ENCODE peak calls at places on chromosomes 6 and 20, in four cellular contexts. A is bronchial epithelial cell, F is H4, E is posterior vena cava. R is an unnamed sample.
A peak's percentile ranks its signal among the peaks of the same experiment; 100 is the strongest.

GRCh38 chr6:3585320-3585935 is 128.6 kb upstream of the SLC22A23 start:
- DNase-seq in A (peak; percentile 98), F (peak; percentile 38), E (no peak), R (no peak)

GRCh38 chr6:7463785-7464184 is 74.2 kb downstream of the RIOK1 start:
- DNase-seq in E (no peak), F (no peak), A (peak; percentile 76), R (no peak)

GRCh38 chr20:47146703-47147102 is 209.8 kb downstream of the ZMYND8 start:
- DNase-seq in F (peak; percentile 54), E (no peak), A (no peak), R (no peak)

GRCh38 chr6:37170273-37171140 is 555 bp downstream of the PIM1 start:
- DNase-seq in F (peak; percentile 35), E (peak; percentile 88), A (no peak), R (peak; percentile 45)

GRCh38 chr20:35368616-35369423 is 43.0 kb downstream of the UQCC1 start:
- DNase-seq in E (no peak), A (no peak), F (no peak), R (no peak)

GRCh38 chr6:148332088-148332487 is 10.6 kb upstream of the SASH1 start:
- DNase-seq in A (peak; percentile 33), E (no peak), F (no peak), R (no peak)

GRCh38 chr6:33481192-33481591 is 26.8 kb downstream of the ZBTB9 start:
- DNase-seq in E (no peak), A (peak; percentile 9), F (no peak), R (no peak)

GRCh38 chr6:83917001-83917400 is 57.5 kb downstream of the CYB5R4 start:
- DNase-seq in A (no peak), F (no peak), E (no peak), R (no peak)

GRCh38 chr20:21518292-21518991 is 4.6 kb upstream of the NKX2-2 start:
- DNase-seq in E (no peak), F (no peak), A (no peak), R (no peak)

GRCh38 chr20:41308726-41309413 is 8.7 kb downstream of the ZHX3 start:
- DNase-seq in E (no peak), F (no peak), A (peak; percentile 32), R (no peak)

GRCh38 chr6:144334150-144334708 is 49.1 kb downstream of the UTRN start:
- DNase-seq in A (no peak), E (no peak), F (no peak), R (no peak)

GRCh38 chr20:3874194-3874824 is 14.9 kb upstream of the PANK2 start:
- DNase-seq in A (no peak), F (no peak), E (no peak), R (no peak)

GRCh38 chr6:13992417-13993055 is 67.8 kb downstream of the RNF182 start:
- DNase-seq in A (peak; percentile 73), E (no peak), F (peak; percentile 31), R (no peak)

GRCh38 chr6:166097914-166098522 is 69.6 kb downstream of the TBXT start:
- DNase-seq in F (peak; percentile 47), A (peak; percentile 36), E (peak; percentile 91), R (peak; percentile 45)

GRCh38 chr20:41004561-41005360 is 23.9 kb upstream of the TOP1 start:
- DNase-seq in F (no peak), A (peak; percentile 78), E (no peak), R (no peak)

GRCh38 chr20:38426006-38426405 is 9.1 kb downstream of the SNHG17 start:
- DNase-seq in F (peak; percentile 77), E (no peak), A (peak; percentile 80), R (no peak)

GRCh38 chr6:29924731-29925130 is 17.6 kb upstream of the HLA-A start:
- DNase-seq in F (no peak), A (peak; percentile 86), E (no peak), R (no peak)

GRCh38 chr6:170222498-170223471 is 68.1 kb downstream of the DLL1 start:
- DNase-seq in A (peak; percentile 34), F (peak; percentile 23), E (peak; percentile 64), R (no peak)

GRCh38 chr6:66865771-66866170 is 1158.7 kb upstream of the EYS start:
- DNase-seq in A (peak; percentile 44), F (no peak), E (no peak), R (no peak)

GRCh38 chr6:37092851-37093727 is 76.9 kb upstream of the PIM1 start:
- DNase-seq in F (no peak), E (no peak), A (no peak), R (no peak)

GRCh38 chr6:41147917-41148316 is 6.2 kb downstream of the TREML1 start:
- DNase-seq in F (no peak), A (no peak), E (no peak), R (no peak)

GRCh38 chr6:3794092-3794491 is 42.6 kb upstream of the PXDC1 start:
- DNase-seq in E (no peak), F (no peak), A (no peak), R (no peak)

GRCh38 chr6:89258912-89259311 is 41.8 kb upstream of the GABRR1 start:
- DNase-seq in E (no peak), A (no peak), F (no peak), R (no peak)

GRCh38 chr20:42598586-42598985 is 591.1 kb downstream of the PTPRT start:
- DNase-seq in F (no peak), A (no peak), E (no peak), R (no peak)

GRCh38 chr6:52249078-52249477 is 4.8 kb upstream of the IL17F start:
- DNase-seq in F (no peak), A (no peak), E (no peak), R (no peak)

GRCh38 chr6:133130863-133131262 is 110.3 kb upstream of the EYA4 start:
- DNase-seq in F (peak; percentile 75), A (peak; percentile 94), E (no peak), R (no peak)

GRCh38 chr6:134293659-134294161 is 24.2 kb downstream of the SGK1 start:
- DNase-seq in A (no peak), F (no peak), E (no peak), R (no peak)

GRCh38 chr20:46923550-46923949 is 28.9 kb downstream of the EYA2 start:
- DNase-seq in A (no peak), E (no peak), F (no peak), R (no peak)

GRCh38 chr6:95286874-95287273 is 290.5 kb upstream of the MANEA start:
- DNase-seq in F (no peak), E (no peak), A (no peak), R (no peak)

R was measured in GM12891.